ENCODE peak calls at places on chromosome 1, in four cellular contexts. T is stomach, N is immature natural killer cell, I is C1 segment of cervical spinal cord. X is an unnamed sample.

GRCh38 chr1:53544731-53545515 is 85.7 kb downstream of the DMRTB1 start:
- DNase-seq in T (no peak), N (no peak), I (no peak), X (no peak)

GRCh38 chr1:234621657-234622335 is 11.8 kb upstream of the IRF2BP2 start:
- DNase-seq in T (no peak), N (no peak), I (no peak), X (peak)

GRCh38 chr1:211331011-211331709 is 4.5 kb downstream of the TRAF5 start:
- DNase-seq in T (no peak), N (no peak), I (no peak), X (no peak)

GRCh38 chr1:204846546-204846945 is 24.1 kb upstream of the NFASC start:
- DNase-seq in T (no peak), N (no peak), I (no peak), X (no peak)

GRCh38 chr1:16718908-16719533 is 21.3 kb upstream of the RNU1-4 start:
- DNase-seq in T (peak), N (no peak), I (no peak), X (no peak)

GRCh38 chr1:169529068-169529642 is 43.4 kb upstream of the SLC19A2 start:
- DNase-seq in T (peak), N (no peak), I (no peak), X (no peak)

GRCh38 chr1:166811691-166812090 is 27.6 kb upstream of the POGK start:
- DNase-seq in T (no peak), N (no peak), I (no peak), X (no peak)

GRCh38 chr1:61627365-61627764 is 97.6 kb downstream of the TM2D1 start:
- DNase-seq in T (no peak), N (no peak), I (no peak), X (no peak)

GRCh38 chr1:248825573-248825908 is 174 bp downstream of the SH3BP5L start:
- DNase-seq in T (no peak), N (no peak), I (no peak), X (no peak)

GRCh38 chr1:238439483-238439882 is 548.8 kb upstream of the ZP4 start:
- DNase-seq in T (no peak), N (no peak), I (no peak), X (no peak)

GRCh38 chr1:53372501-53372951 is 44.7 kb upstream of the LRP8 start:
- DNase-seq in T (peak), N (no peak), I (no peak), X (no peak)

GRCh38 chr1:39167632-39168209 is 36.8 kb upstream of the MACF1 start:
- DNase-seq in T (no peak), N (no peak), I (no peak), X (no peak)

GRCh38 chr1:40187399-40187798 is 26.2 kb downstream of the RLF start:
- DNase-seq in T (no peak), N (no peak), I (no peak), X (no peak)

GRCh38 chr1:36359383-36359782 is 26.3 kb downstream of the STK40 start:
- DNase-seq in T (no peak), N (no peak), I (no peak), X (no peak)

GRCh38 chr1:201653883-201654282 is 115.0 kb downstream of the NAV1 start:
- DNase-seq in T (no peak), N (no peak), I (no peak), X (no peak)

GRCh38 chr1:75765697-75766355 is 20.2 kb upstream of the RABGGTB start:
- DNase-seq in T (no peak), N (no peak), I (no peak), X (peak)

GRCh38 chr1:29646161-29646775 is 409.9 kb downstream of the PTPRU start:
- DNase-seq in T (no peak), N (no peak), I (no peak), X (no peak)

GRCh38 chr1:47676311-47677054 is 238.6 kb downstream of the FOXD2 start:
- DNase-seq in T (peak), N (no peak), I (no peak), X (no peak)

GRCh38 chr1:112264553-112264952 is 131.5 kb upstream of the CTTNBP2NL start:
- DNase-seq in T (no peak), N (no peak), I (no peak), X (no peak)

GRCh38 chr1:175844877-175845276 is 101.5 kb upstream of the TNR start:
- DNase-seq in T (no peak), N (no peak), I (no peak), X (no peak)

GRCh38 chr1:157505481-157506272 is 46.6 kb downstream of the FCRL5 start:
- DNase-seq in T (peak), N (peak), I (no peak), X (peak)